ENCODE peak calls at places on chromosomes 6 and 20, in five cellular contexts. One of them, this sample, is unnamed.
A peak's percentile ranks its signal among the peaks of the same experiment; 100 is the strongest.

GRCh38 chr6:14995966-14996602 is 249.8 kb upstream of the JARID2 start:
- DNase-seq in A549: no peak
- DNase-seq in K562: no peak
- DNase-seq in HepG2: no peak
- DNase-seq in H1: no peak
- DNase-seq in this sample: no peak

GRCh38 chr6:158597565-158597964 is 37.7 kb downstream of the TMEM181 start:
- DNase-seq in A549: no peak
- DNase-seq in K562: no peak
- DNase-seq in HepG2: no peak
- DNase-seq in H1: no peak
- DNase-seq in this sample: no peak

GRCh38 chr6:166830185-166830890 is 126.0 kb downstream of the RNASET2 start:
- DNase-seq in K562: no peak
- DNase-seq in H1: no peak
- DNase-seq in A549: no peak
- DNase-seq in HepG2: no peak
- DNase-seq in this sample: no peak

GRCh38 chr6:156748504-156748903 is 28.7 kb upstream of the ARID1B start:
- DNase-seq in A549: no peak
- DNase-seq in K562: no peak
- DNase-seq in HepG2: no peak
- DNase-seq in H1: no peak
- DNase-seq in this sample: no peak

GRCh38 chr20:52372169-52372568 is 180.6 kb upstream of the ZFP64 start:
- DNase-seq in H1: no peak
- DNase-seq in K562: no peak
- DNase-seq in A549: no peak
- DNase-seq in HepG2: no peak
- DNase-seq in this sample: no peak

GRCh38 chr6:33423777-33424176 is 3.9 kb downstream of the SYNGAP1 start:
- DNase-seq in HepG2: no peak
- DNase-seq in H1: no peak
- DNase-seq in A549: no peak
- DNase-seq in K562: no peak
- DNase-seq in this sample: no peak

GRCh38 chr6:44580901-44581300 is 193.4 kb downstream of the CDC5L start:
- DNase-seq in H1: no peak
- DNase-seq in K562: no peak
- DNase-seq in A549: no peak
- DNase-seq in HepG2: no peak
- DNase-seq in this sample: no peak

GRCh38 chr6:8535505-8535904 is 100.2 kb upstream of the SLC35B3 start:
- DNase-seq in A549: no peak
- DNase-seq in K562: no peak
- DNase-seq in HepG2: no peak
- DNase-seq in H1: no peak
- DNase-seq in this sample: no peak

GRCh38 chr20:33680681-33681080 is 5.5 kb downstream of the E2F1 start:
- DNase-seq in A549: no peak
- DNase-seq in K562: no peak
- DNase-seq in H1: no peak
- DNase-seq in HepG2: no peak
- DNase-seq in this sample: no peak

GRCh38 chr6:57324538-57324937 is 7.1 kb downstream of the PRIM2 start:
- DNase-seq in HepG2: no peak
- DNase-seq in K562: peak; percentile 15
- DNase-seq in A549: no peak
- DNase-seq in H1: no peak
- DNase-seq in this sample: peak; percentile 24

GRCh38 chr20:60137657-60138245 is 179.5 kb downstream of the CDH26 start:
- DNase-seq in K562: peak; percentile 36
- DNase-seq in HepG2: no peak
- DNase-seq in A549: peak; percentile 11
- DNase-seq in H1: peak; percentile 5
- DNase-seq in this sample: no peak

GRCh38 chr6:154447929-154448328 is 62.6 kb downstream of the CNKSR3 start:
- DNase-seq in K562: no peak
- DNase-seq in HepG2: no peak
- DNase-seq in A549: no peak
- DNase-seq in H1: no peak
- DNase-seq in this sample: peak; percentile 92

GRCh38 chr6:13362432-13362831 is 34.1 kb upstream of the TBC1D7 start:
- DNase-seq in HepG2: no peak
- DNase-seq in A549: no peak
- DNase-seq in K562: no peak
- DNase-seq in H1: no peak
- DNase-seq in this sample: no peak

GRCh38 chr6:34969662-34970265 is 80.7 kb downstream of the ANKS1A start:
- DNase-seq in HepG2: no peak
- DNase-seq in H1: no peak
- DNase-seq in K562: peak; percentile 48
- DNase-seq in A549: no peak
- DNase-seq in this sample: no peak

GRCh38 chr6:28269492-28269891 is 2.5 kb downstream of the ZSCAN26 start:
- DNase-seq in A549: peak; percentile 16
- DNase-seq in H1: no peak
- DNase-seq in K562: peak; percentile 34
- DNase-seq in HepG2: no peak
- DNase-seq in this sample: peak; percentile 75

GRCh38 chr6:116422238-116422637 is 38.9 kb upstream of the CALHM6 start:
- DNase-seq in H1: no peak
- DNase-seq in A549: no peak
- DNase-seq in K562: no peak
- DNase-seq in HepG2: no peak
- DNase-seq in this sample: no peak

GRCh38 chr6:87436435-87436834 is 28.7 kb downstream of the CFAP206 start:
- DNase-seq in A549: peak; percentile 15
- DNase-seq in K562: peak; percentile 58
- DNase-seq in H1: peak; percentile 38
- DNase-seq in HepG2: peak; percentile 55
- DNase-seq in this sample: peak; percentile 73

GRCh38 chr20:38995536-38996044 is 33.4 kb downstream of the DHX35 start:
- DNase-seq in K562: peak; percentile 27
- DNase-seq in H1: no peak
- DNase-seq in A549: no peak
- DNase-seq in HepG2: peak; percentile 35
- DNase-seq in this sample: no peak

GRCh38 chr20:3218307-3218988 is 9.2 kb downstream of the ITPA start:
- DNase-seq in K562: peak; percentile 70
- DNase-seq in H1: no peak
- DNase-seq in A549: peak; percentile 89
- DNase-seq in HepG2: peak; percentile 75
- DNase-seq in this sample: peak; percentile 46

GRCh38 chr20:10635476-10636208 is 38.2 kb downstream of the JAG1 start:
- DNase-seq in H1: no peak
- DNase-seq in A549: no peak
- DNase-seq in K562: no peak
- DNase-seq in HepG2: no peak
- DNase-seq in this sample: no peak

GRCh38 chr6:128067446-128068109 is 166.7 kb upstream of the THEMIS start:
- DNase-seq in A549: no peak
- DNase-seq in H1: no peak
- DNase-seq in K562: no peak
- DNase-seq in HepG2: no peak
- DNase-seq in this sample: no peak

DNA sequence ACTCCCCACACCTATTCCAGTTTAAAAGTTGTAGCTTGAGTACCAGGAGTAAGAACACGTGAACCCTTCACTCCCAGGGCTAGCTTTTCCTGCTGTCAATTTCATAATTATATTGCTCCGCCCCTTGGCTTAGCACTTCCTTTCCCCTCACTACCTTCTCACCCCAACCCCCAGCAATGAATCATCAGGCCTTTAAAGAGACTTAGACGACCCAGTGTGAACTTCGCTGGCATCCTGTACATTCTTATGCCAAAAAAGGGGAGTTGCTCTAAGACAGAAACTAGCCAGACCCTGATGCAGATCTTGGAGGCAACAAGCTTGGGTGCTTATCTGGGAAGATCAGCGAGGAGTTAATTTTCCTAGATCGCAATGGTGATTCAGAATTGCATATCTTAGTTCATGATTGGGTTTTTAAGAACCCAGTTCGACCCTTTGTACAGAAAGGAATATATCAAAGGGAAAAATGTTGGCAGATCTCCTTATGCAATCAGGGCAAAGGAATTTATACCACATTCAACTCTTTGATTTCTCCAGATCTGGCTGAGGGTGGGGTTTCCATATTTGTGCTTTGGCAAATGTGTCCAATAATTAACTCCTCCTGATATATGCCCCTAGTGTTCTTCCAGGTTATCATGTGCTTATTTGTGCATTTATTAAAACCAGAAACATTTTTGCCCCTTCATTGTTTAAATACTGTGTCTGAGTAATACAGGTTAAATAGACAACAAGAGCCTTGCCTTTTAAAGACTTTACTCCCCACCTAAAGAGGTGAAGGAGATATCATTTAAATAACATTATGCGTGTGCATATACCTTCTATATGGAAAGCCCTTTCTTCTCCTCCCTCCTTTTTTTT is 8.1 kb upstream of the ATXN1 start:
- DNase-seq in HepG2: peak; percentile 39
- DNase-seq in H1: no peak
- DNase-seq in K562: peak; percentile 35
- DNase-seq in A549: peak; percentile 49
- DNase-seq in this sample: peak; percentile 91
- TF ChIP-seq JUN in HepG2: no peak
- TF ChIP-seq JUN in H1: no peak
- TF ChIP-seq JUN in K562: no peak
- TF ChIP-seq JUN in A549: peak; percentile 56
- TF ChIP-seq JUN in this sample: peak; percentile 81

DNA sequence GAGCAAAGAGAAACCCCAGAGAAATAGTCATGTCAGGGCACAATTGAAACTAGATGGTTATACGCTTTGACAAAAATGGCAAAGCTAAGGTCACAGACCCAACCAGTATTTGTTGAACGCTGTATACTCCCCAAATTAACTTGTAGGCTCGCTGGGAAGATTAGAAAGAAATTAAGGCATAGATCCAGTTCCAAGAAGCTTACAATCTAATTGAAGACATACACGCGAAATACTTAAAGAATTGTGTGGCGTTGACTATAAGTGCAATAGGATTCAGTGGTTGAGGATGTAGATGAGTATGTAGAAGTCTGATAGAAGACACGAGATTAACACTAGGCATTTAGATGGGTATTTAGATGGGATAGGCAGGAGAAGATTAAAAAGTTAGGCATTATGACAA is 525 bp downstream of the FAM229B start:
- DNase-seq in A549: no peak
- DNase-seq in HepG2: no peak
- DNase-seq in K562: no peak
- DNase-seq in H1: no peak
- DNase-seq in this sample: no peak
- H3K27ac ChIP-seq in A549: peak overlapping the region; percentile 84
- H3K27ac ChIP-seq in HepG2: peak overlapping the region; percentile 63
- H3K27ac ChIP-seq in K562: no peak overlapping the region
- H3K27ac ChIP-seq in H1: no peak overlapping the region
- H3K27ac ChIP-seq in this sample: peak overlapping the region; percentile 49

DNA sequence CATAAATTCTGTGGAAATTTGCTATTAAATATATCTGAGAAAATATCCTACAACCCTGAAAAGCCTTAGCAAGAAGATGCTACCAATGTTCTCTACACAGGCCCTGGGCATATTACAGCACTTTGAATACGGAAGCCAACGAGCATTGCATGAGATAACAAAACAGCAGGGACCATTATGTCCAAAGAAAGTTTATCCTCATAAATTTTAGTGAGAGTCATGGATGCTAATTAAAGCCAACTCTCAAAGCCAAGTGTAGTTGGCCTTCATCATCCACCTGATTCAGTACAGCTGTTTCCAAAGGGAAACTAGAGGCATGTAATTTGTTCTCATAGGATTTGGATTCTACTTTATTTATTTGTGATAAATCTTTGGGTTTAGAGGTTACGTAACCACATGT is 564.8 kb downstream of the RFPL4B start:
- DNase-seq in H1: no peak
- DNase-seq in HepG2: no peak
- DNase-seq in K562: no peak
- DNase-seq in A549: no peak
- DNase-seq in this sample: no peak
- TF ChIP-seq JUN in H1: no peak
- TF ChIP-seq JUN in HepG2: no peak
- TF ChIP-seq JUN in K562: no peak
- TF ChIP-seq JUN in A549: no peak
- TF ChIP-seq JUN in this sample: no peak

GRCh38 chr20:4959582-4959981 is 41.7 kb downstream of the SLC23A2 start:
- DNase-seq in K562: no peak
- DNase-seq in H1: no peak
- DNase-seq in A549: no peak
- DNase-seq in HepG2: no peak
- DNase-seq in this sample: no peak

GRCh38 chr20:4957939-4958362 is 43.4 kb downstream of the SLC23A2 start:
- DNase-seq in A549: no peak
- DNase-seq in HepG2: no peak
- DNase-seq in H1: no peak
- DNase-seq in K562: no peak
- DNase-seq in this sample: no peak

GRCh38 chr20:4966826-4967751 is 34.2 kb downstream of the SLC23A2 start:
- DNase-seq in K562: no peak
- DNase-seq in H1: no peak
- DNase-seq in A549: no peak
- DNase-seq in HepG2: peak; percentile 86
- DNase-seq in this sample: peak; percentile 34

GRCh38 chr20:4961746-4962145 is 39.6 kb downstream of the SLC23A2 start:
- DNase-seq in A549: no peak
- DNase-seq in H1: no peak
- DNase-seq in K562: no peak
- DNase-seq in HepG2: peak; percentile 99
- DNase-seq in this sample: no peak

DNA sequence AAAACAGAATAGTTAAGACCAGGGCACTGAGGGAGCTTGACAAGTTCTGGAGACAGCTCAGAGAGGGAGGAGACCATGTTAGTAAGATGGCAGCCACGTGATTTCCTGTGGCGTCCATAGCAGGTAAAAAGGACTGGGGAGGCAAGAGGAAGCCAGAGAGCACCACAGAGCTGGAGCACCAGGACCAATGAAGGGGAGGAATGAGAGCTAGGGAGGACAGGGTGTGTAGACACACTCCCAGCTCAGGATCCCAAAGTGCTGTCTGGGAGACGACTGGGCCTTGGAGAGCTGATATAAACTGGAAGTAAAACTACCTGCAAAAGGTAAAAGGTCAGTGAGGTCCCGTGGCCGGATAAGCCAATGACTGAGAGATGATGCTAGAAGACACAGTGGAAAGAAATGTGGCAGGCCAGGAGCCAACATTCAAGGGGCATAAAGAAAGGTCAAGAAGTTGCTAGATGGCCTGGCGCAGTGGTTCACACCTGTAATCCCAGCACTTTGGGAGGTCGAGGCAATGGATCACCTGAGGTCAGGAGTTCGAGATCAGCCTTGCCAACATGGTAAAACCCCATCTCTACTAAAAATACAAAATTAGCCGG is 39.0 kb downstream of the SLC23A2 start:
- DNase-seq in HepG2: no peak
- DNase-seq in A549: no peak
- DNase-seq in H1: no peak
- DNase-seq in K562: no peak
- DNase-seq in this sample: no peak
- H3K27ac ChIP-seq in HepG2: peak overlapping the region; percentile 81
- H3K27ac ChIP-seq in A549: peak overlapping the region; percentile 69
- H3K27ac ChIP-seq in H1: no peak overlapping the region
- H3K27ac ChIP-seq in K562: no peak overlapping the region
- H3K27ac ChIP-seq in this sample: no peak overlapping the region